ENCODE peak calls at places on chromosomes 4 and X, in four cellular contexts. L is HCT116; C is astrocyte of the hippocampus; Q is activated CD8-positive, alpha-beta T cell treated with anti-CD3 and anti-CD28 coated beads, Interleukin-2, amount 10 ng/mL, durations not matched to agents 7 days and 5 days. I is an unnamed sample.

GRCh38 chr4:679571-680083 is 5.3 kb downstream of the MYL5 start:
- DNase-seq in L (no peak), C (no peak), Q (no peak), I (no peak)

GRCh38 chr4:28759064-28759463 is 1898.4 kb downstream of the STIM2 start:
- DNase-seq in L (no peak), C (no peak), Q (no peak), I (no peak)

GRCh38 chr4:44256414-44256813 is 192.2 kb downstream of the KCTD8 start:
- DNase-seq in L (no peak), C (no peak), Q (no peak), I (no peak)

GRCh38 chr4:5956285-5957021 is 61.8 kb downstream of the C4orf50 start:
- DNase-seq in L (no peak), C (peak), Q (no peak), I (no peak)

GRCh38 chr4:86043755-86044592 is 315.9 kb downstream of the MAPK10 start:
- DNase-seq in L (peak), C (peak), Q (peak), I (no peak)

GRCh38 chrX:136251042-136251991 is at the start of gene MAP7D3:
- DNase-seq in L (peak), C (peak), Q (peak), I (no peak)

GRCh38 chr4:80202190-80202711 is 4.9 kb downstream of the PRDM8 start:
- DNase-seq in L (no peak), C (peak), Q (peak), I (peak)

GRCh38 chr4:26030780-26031179 is 116.8 kb downstream of the SMIM20 start:
- DNase-seq in L (no peak), C (no peak), Q (no peak), I (no peak)

GRCh38 chrX:24266996-24267395 is 46.9 kb downstream of the SUPT20HL2 start:
- DNase-seq in L (no peak), C (no peak), Q (no peak), I (no peak)

GRCh38 chr4:122775987-122776836 is 43.7 kb downstream of the BBS12 start:
- DNase-seq in L (no peak), C (no peak), Q (no peak), I (no peak)

GRCh38 chr4:6052679-6053078 is 34.4 kb upstream of the C4orf50 start:
- DNase-seq in L (no peak), C (peak), Q (no peak), I (no peak)

GRCh38 chrX:106168107-106168506 is at the start of gene PWWP3B:
- DNase-seq in L (peak), C (peak), Q (no peak), I (no peak)

GRCh38 chrX:43750248-43750676 is 94.2 kb downstream of the MAOA start:
- DNase-seq in L (peak), C (peak), Q (peak), I (no peak)

GRCh38 chr4:76747613-76748012 is 150.3 kb downstream of the SOWAHB start:
- DNase-seq in L (no peak), C (no peak), Q (no peak), I (no peak)

GRCh38 chr4:46945062-46945461 is 36.0 kb upstream of the COX7B2 start:
- DNase-seq in L (no peak), C (no peak), Q (no peak), I (no peak)

GRCh38 chr4:61397174-61397573 is 197.0 kb downstream of the ADGRL3 start:
- DNase-seq in L (no peak), C (peak), Q (no peak), I (no peak)

GRCh38 chr4:27442146-27442545 is 581.5 kb downstream of the STIM2 start:
- DNase-seq in L (no peak), C (peak), Q (no peak), I (no peak)

GRCh38 chrX:53729756-53730155 is 43.2 kb upstream of the HUWE1 start:
- DNase-seq in L (no peak), C (no peak), Q (no peak), I (no peak)

GRCh38 chr4:121139533-121140222 is 24.4 kb downstream of the TNIP3 start:
- DNase-seq in L (no peak), C (peak), Q (no peak), I (no peak)

GRCh38 chr4:182715548-182715947 is 201.6 kb downstream of the DCTD start:
- DNase-seq in L (no peak), C (no peak), Q (no peak), I (no peak)